ENCODE peak calls at places on chromosomes 13 and 19, in five cellular contexts. Y, H, A, M and X are unnamed samples.

GRCh38 chr19:10533656-10534386 is 9.9 kb upstream of the ATG4D start:
- DNase-seq in A (no peak), M (no peak), Y (peak; percentile 29), H (no peak), X (no peak)

GRCh38 chr19:28208745-28209144 is 1004.2 kb downstream of the UQCRFS1 start:
- DNase-seq in A (peak; percentile 17), Y (no peak), H (no peak), M (no peak), X (no peak)

GRCh38 chr13:35727881-35728280 is 251.4 kb upstream of the MAB21L1 start:
- DNase-seq in H (no peak), Y (no peak), A (no peak), M (no peak), X (no peak)

GRCh38 chr13:33290421-33290965 is 4.9 kb upstream of the STARD13 start:
- DNase-seq in A (no peak), M (no peak), Y (no peak), H (no peak), X (no peak)

GRCh38 chr19:29587518-29587986 is 18.5 kb upstream of the POP4 start:
- DNase-seq in M (no peak), A (peak; percentile 31), H (peak; percentile 76), Y (no peak), X (peak; percentile 37)

GRCh38 chr19:13794388-13794751 is 873 bp upstream of the ZSWIM4 start:
- DNase-seq in Y (peak; percentile 36), A (no peak), H (no peak), M (peak; percentile 88), X (no peak)

GRCh38 chr19:29383696-29384095 is 142.1 kb upstream of the VSTM2B start:
- DNase-seq in M (peak; percentile 3), A (no peak), Y (no peak), H (no peak), X (no peak)

GRCh38 chr19:10321417-10321797 is 5.6 kb upstream of the FDX2 start:
- DNase-seq in H (no peak), Y (no peak), M (no peak), A (no peak), X (no peak)

GRCh38 chr13:60226507-60226906 is 62.8 kb upstream of the DIAPH3 start:
- DNase-seq in Y (peak; percentile 28), M (no peak), A (no peak), H (no peak), X (no peak)

GRCh38 chr13:106182404-106182803 is 353.1 kb downstream of the EFNB2 start:
- DNase-seq in A (peak; percentile 80), M (no peak), H (no peak), Y (peak; percentile 4), X (no peak)

GRCh38 chr13:51995677-51996551 is 15.3 kb downstream of the ATP7B start:
- DNase-seq in Y (no peak), H (no peak), M (no peak), A (no peak), X (no peak)

DNA sequence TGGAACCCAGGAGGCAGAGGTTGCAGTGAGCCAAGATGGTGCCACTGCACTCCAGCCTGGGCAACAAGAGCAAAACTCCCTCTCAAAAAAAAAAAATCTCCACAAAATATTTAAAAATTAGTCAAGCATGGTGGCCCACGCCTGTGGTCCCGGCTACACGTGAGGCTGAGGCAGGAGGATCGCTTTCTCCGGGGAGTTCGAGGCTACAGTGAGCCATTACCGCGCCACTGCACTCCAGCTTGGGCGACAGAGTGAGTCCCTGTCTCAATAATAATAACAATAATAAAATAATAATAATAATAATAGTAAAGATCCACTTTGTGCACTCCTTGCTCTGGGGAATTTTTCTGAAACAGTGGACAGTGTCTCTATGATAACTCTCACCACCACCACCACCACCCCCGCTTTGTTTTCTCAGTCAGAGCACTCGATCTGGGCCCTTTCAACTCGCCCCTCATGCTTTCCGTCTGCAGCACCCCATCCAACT is 8.7 kb downstream of the NAPSA start:
- DNase-seq in M (no peak), A (no peak), Y (no peak), H (no peak), X (no peak)
- H3K4me3 ChIP-seq in M (no peak overlapping the region), A (no peak overlapping the region), Y (no peak overlapping the region), H (no peak overlapping the region), X (no peak overlapping the region)

DNA sequence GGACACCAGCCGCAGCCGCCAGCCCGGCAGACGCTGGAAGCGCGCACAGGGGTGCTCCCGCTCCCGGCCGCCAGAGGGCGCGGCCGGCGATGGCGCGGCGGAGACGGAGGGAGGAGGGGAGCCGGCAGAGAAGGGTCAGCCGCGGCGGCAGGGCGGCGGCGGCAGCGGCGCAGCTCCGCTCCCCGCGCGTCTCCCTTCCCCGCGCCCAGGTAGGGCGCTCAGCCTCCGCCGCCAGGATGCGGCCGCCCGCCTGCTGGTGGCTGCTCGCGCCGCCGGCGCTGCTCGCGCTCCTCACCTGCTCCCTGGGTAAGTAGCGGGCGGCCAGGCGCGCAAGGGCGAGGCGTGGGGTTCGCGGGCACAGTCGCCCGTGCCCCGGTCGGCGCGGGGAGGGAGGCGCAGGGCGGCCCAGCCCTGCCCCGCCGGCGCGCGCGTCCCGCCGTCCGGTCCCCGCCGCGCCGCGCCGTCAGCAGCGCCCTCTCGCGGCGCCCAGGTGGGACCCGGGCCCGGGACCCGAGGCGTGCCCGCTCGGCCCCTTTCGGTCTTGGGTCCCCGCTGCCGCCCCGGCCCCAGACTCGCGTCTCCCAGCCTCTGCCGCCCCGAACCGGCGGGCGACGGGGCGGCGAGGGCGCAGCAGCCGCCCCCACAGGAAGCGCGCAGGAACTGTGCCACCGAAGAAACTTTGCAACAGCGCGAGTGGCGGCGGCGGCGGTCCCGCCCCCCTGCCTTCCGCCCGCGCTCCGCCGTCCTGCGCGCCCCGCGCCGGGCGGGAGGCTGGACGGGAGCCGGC is at the start of gene B3GLCT:
- DNase-seq in Y (peak; percentile 74), A (peak; percentile 77), M (peak; percentile 86), H (no peak), X (peak; percentile 22)
- TF ChIP-seq CTCF in Y (peak; percentile 61), A (peak; percentile 97), M (peak; percentile 96), H (peak; percentile 79), X (peak; percentile 87)

GRCh38 chr13:22836475-22836874 is 344.3 kb upstream of the SGCG start:
- DNase-seq in H (no peak), A (no peak), Y (no peak), M (no peak), X (no peak)

GRCh38 chr13:22839554-22840286 is 341.1 kb upstream of the SGCG start:
- DNase-seq in M (no peak), A (no peak), Y (no peak), H (no peak), X (no peak)

GRCh38 chr13:22837980-22838615 is 342.7 kb upstream of the SGCG start:
- DNase-seq in Y (no peak), M (no peak), A (no peak), H (no peak), X (no peak)
- H3K4me3 ChIP-seq in Y (no peak overlapping the region), M (no peak overlapping the region), A (no peak overlapping the region), H (no peak overlapping the region), X (no peak overlapping the region)

DNA sequence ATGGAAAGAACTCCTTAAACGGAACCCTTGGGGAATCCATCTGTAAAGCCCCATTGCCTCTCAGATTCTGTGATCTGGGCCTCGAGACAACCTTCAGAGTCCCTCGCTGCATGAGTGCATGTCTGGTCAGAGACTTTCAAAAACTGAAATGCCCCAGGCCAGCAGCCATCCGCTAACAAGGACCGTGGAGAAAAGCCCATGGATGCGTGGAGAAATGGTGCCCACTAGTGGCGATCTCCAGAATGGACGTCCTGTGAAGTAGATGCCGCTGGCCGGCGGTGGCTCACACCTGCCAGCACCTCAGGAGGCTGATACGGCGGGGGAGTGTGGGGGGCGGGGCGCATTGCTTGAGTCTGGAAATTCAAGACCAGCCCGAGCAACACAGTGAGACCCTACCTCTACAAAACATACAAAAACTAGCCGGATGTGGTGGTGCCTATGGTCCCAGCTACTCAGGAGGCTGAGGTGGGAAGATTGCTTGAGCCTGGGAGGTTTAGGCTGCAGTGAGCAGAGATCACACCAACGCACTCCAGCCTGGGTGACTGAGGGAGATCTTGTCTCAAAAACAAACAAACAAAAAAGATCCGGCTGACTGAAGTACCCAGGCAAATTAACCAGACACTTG is 7.9 kb upstream of the CDC16 start:
- DNase-seq in Y (peak; percentile 76), H (peak; percentile 50), A (peak; percentile 78), M (peak; percentile 87), X (peak; percentile 59)
- TF ChIP-seq CTCF in Y (peak; percentile 82), H (peak; percentile 98), A (peak; percentile 99), M (peak; percentile 98), X (peak; percentile 98)

DNA sequence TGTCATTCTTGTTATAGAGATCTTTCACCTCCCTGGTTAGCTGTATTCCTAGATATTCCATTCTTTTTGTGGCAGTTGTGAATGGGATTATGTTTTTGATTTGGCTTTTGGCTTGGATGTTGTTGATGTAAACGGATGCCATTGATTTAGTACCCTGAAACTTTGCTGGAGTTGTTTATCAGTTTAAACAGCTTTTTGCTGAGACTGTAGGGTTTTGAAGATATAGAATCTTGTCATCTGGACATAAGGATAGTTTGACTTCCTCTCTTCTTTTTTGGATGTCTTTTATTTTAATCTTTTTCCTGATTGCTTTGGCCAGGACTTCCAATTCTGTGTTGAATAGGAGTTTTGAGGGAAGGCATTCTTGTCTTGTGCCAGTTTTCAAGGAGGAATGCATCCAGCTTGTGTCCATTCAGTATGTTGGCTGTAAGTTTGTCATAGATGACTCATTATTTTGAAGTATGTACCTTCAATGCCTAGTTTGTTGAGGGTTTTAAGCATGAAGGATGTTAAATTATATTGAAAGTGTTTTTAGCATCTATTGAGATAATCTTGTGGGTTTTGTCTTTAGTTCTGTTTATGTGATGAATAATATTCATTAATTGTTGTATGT is 16.8 kb downstream of the ZNF431 start:
- DNase-seq in Y (no peak), H (no peak), M (no peak), A (no peak), X (no peak)
- H3K4me3 ChIP-seq in Y (no peak overlapping the region), H (no peak overlapping the region), M (no peak overlapping the region), A (no peak overlapping the region), X (no peak overlapping the region)

DNA sequence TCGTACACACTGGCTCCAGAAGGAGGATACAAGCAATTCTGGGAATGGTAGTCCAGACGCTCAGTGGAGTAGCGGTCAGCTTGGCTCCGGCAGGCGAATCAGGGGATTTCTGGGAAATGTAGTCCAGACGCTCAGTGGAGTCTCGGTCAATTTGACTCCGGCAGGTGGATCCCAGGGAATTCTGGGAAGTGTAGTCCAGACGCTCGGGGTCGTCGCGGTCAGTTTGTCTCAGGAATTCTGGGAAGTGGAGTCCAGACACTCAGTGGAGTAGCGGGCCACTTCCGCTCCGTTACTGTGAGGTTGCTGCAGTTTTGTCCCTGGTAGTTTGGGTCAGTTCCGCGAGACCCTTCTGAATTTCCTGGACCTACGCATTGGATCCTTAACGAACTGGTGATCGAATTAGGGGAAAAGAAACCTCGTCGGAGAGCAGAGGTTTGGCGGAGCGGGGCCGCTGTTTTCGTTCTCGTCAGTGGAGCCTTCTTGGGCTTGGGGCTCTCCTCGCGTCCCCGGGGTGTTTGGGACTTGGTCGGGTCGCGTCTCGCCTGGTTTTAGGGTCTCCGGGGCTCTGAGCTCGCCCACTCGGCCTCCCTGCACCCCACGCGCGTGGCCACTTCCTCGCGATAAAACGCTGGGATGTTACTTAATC is at the start of gene ZNF225:
- DNase-seq in Y (peak; percentile 99), A (peak; percentile 93), H (peak; percentile 87), M (peak; percentile 95), X (peak; percentile 94)
- TF ChIP-seq CTCF in Y (no peak), A (no peak), H (no peak), M (peak; percentile 9), X (no peak)

GRCh38 chr13:61415749-61416148 is at the start of gene PCDH20:
- DNase-seq in H (no peak), Y (no peak), M (no peak), A (no peak), X (no peak)

GRCh38 chr13:61417171-61417570 is 1.5 kb upstream of the PCDH20 start:
- DNase-seq in A (no peak), M (no peak), H (no peak), Y (no peak), X (no peak)

GRCh38 chr13:61413572-61413971 is 2.1 kb downstream of the PCDH20 start:
- DNase-seq in A (no peak), M (no peak), Y (no peak), H (no peak), X (no peak)

GRCh38 chr13:61414136-61414535 is 1.5 kb downstream of the PCDH20 start:
- DNase-seq in A (no peak), M (no peak), H (no peak), Y (no peak), X (no peak)

GRCh38 chr13:61414686-61415664 is 674 bp downstream of the PCDH20 start:
- DNase-seq in M (peak; percentile 21), Y (peak; percentile 7), H (no peak), A (no peak), X (no peak)
- H3K4me3 ChIP-seq in M (peak overlapping the region; percentile 44), Y (peak overlapping the region; percentile 26), H (no peak overlapping the region), A (no peak overlapping the region), X (no peak overlapping the region)